ENCODE peak calls at places on chromosomes 3 and 15, in five cellular contexts. One of them, this sample, is unnamed.

GRCh38 chr3:183114779-183115178 is 15.5 kb upstream of the MCCC1 start:
- DNase-seq in activated CD4-positive, alpha-beta T cell treated with anti-CD3 and anti-CD28 coated beads for 48 hours: no peak
- DNase-seq in ACHN: no peak
- DNase-seq in EL: no peak
- DNase-seq in fibroblast of lung: no peak
- DNase-seq in this sample: no peak

GRCh38 chr3:43259626-43260025 is 26.7 kb upstream of the SNRK start:
- DNase-seq in EL: no peak
- DNase-seq in fibroblast of lung: no peak
- DNase-seq in activated CD4-positive, alpha-beta T cell treated with anti-CD3 and anti-CD28 coated beads for 48 hours: peak
- DNase-seq in ACHN: no peak
- DNase-seq in this sample: no peak

GRCh38 chr3:18124501-18124900 is 300.6 kb downstream of the SATB1 start:
- DNase-seq in activated CD4-positive, alpha-beta T cell treated with anti-CD3 and anti-CD28 coated beads for 48 hours: peak
- DNase-seq in ACHN: peak
- DNase-seq in EL: peak
- DNase-seq in fibroblast of lung: peak
- DNase-seq in this sample: no peak

GRCh38 chr3:195227871-195228270 is 43.1 kb downstream of the XXYLT1 start:
- DNase-seq in EL: no peak
- DNase-seq in activated CD4-positive, alpha-beta T cell treated with anti-CD3 and anti-CD28 coated beads for 48 hours: no peak
- DNase-seq in fibroblast of lung: no peak
- DNase-seq in ACHN: no peak
- DNase-seq in this sample: no peak

GRCh38 chr3:57948080-57948671 is 60.0 kb upstream of the FLNB start:
- DNase-seq in EL: no peak
- DNase-seq in activated CD4-positive, alpha-beta T cell treated with anti-CD3 and anti-CD28 coated beads for 48 hours: no peak
- DNase-seq in fibroblast of lung: no peak
- DNase-seq in ACHN: no peak
- DNase-seq in this sample: peak

GRCh38 chr15:90063733-90064247 is 38.5 kb downstream of the IDH2 start:
- DNase-seq in ACHN: no peak
- DNase-seq in fibroblast of lung: no peak
- DNase-seq in activated CD4-positive, alpha-beta T cell treated with anti-CD3 and anti-CD28 coated beads for 48 hours: no peak
- DNase-seq in EL: no peak
- DNase-seq in this sample: no peak

GRCh38 chr3:50325497-50326181 is 2.4 kb downstream of the TUSC2 start:
- DNase-seq in activated CD4-positive, alpha-beta T cell treated with anti-CD3 and anti-CD28 coated beads for 48 hours: no peak
- DNase-seq in fibroblast of lung: no peak
- DNase-seq in ACHN: no peak
- DNase-seq in EL: no peak
- DNase-seq in this sample: no peak

GRCh38 chr3:124034809-124035152 is 42.9 kb upstream of the ROPN1 start:
- DNase-seq in EL: no peak
- DNase-seq in ACHN: no peak
- DNase-seq in activated CD4-positive, alpha-beta T cell treated with anti-CD3 and anti-CD28 coated beads for 48 hours: no peak
- DNase-seq in fibroblast of lung: no peak
- DNase-seq in this sample: no peak

GRCh38 chr15:62462268-62462667 is 297.2 kb upstream of the C2CD4B start:
- DNase-seq in ACHN: no peak
- DNase-seq in EL: peak
- DNase-seq in activated CD4-positive, alpha-beta T cell treated with anti-CD3 and anti-CD28 coated beads for 48 hours: no peak
- DNase-seq in fibroblast of lung: no peak
- DNase-seq in this sample: no peak

GRCh38 chr3:32591960-32592462 is 21.4 kb upstream of the DYNC1LI1 start:
- DNase-seq in EL: no peak
- DNase-seq in ACHN: no peak
- DNase-seq in activated CD4-positive, alpha-beta T cell treated with anti-CD3 and anti-CD28 coated beads for 48 hours: no peak
- DNase-seq in fibroblast of lung: no peak
- DNase-seq in this sample: no peak

GRCh38 chr3:187639912-187640822 is 30.0 kb downstream of the SST start:
- DNase-seq in EL: no peak
- DNase-seq in activated CD4-positive, alpha-beta T cell treated with anti-CD3 and anti-CD28 coated beads for 48 hours: no peak
- DNase-seq in fibroblast of lung: no peak
- DNase-seq in ACHN: no peak
- DNase-seq in this sample: no peak

GRCh38 chr15:57573151-57573550 is 18.6 kb upstream of the MYZAP start:
- DNase-seq in activated CD4-positive, alpha-beta T cell treated with anti-CD3 and anti-CD28 coated beads for 48 hours: no peak
- DNase-seq in EL: no peak
- DNase-seq in fibroblast of lung: no peak
- DNase-seq in ACHN: no peak
- DNase-seq in this sample: no peak

GRCh38 chr15:51229907-51230328 is 108.5 kb downstream of the CYP19A1 start:
- DNase-seq in fibroblast of lung: peak
- DNase-seq in EL: peak
- DNase-seq in ACHN: peak
- DNase-seq in activated CD4-positive, alpha-beta T cell treated with anti-CD3 and anti-CD28 coated beads for 48 hours: no peak
- DNase-seq in this sample: peak

GRCh38 chr3:99765042-99765942 is 52.4 kb upstream of the CMSS1 start:
- DNase-seq in activated CD4-positive, alpha-beta T cell treated with anti-CD3 and anti-CD28 coated beads for 48 hours: no peak
- DNase-seq in EL: peak
- DNase-seq in fibroblast of lung: peak
- DNase-seq in ACHN: no peak
- DNase-seq in this sample: no peak

GRCh38 chr3:171874251-171874679 is 31.1 kb downstream of the TMEM212 start:
- DNase-seq in fibroblast of lung: peak
- DNase-seq in activated CD4-positive, alpha-beta T cell treated with anti-CD3 and anti-CD28 coated beads for 48 hours: no peak
- DNase-seq in ACHN: peak
- DNase-seq in EL: peak
- DNase-seq in this sample: no peak

GRCh38 chr3:192494176-192494575 is 233.2 kb downstream of the FGF12 start:
- DNase-seq in fibroblast of lung: no peak
- DNase-seq in EL: no peak
- DNase-seq in activated CD4-positive, alpha-beta T cell treated with anti-CD3 and anti-CD28 coated beads for 48 hours: no peak
- DNase-seq in ACHN: no peak
- DNase-seq in this sample: no peak

GRCh38 chr3:155079795-155080546 is at the start of gene MME:
- DNase-seq in activated CD4-positive, alpha-beta T cell treated with anti-CD3 and anti-CD28 coated beads for 48 hours: no peak
- DNase-seq in fibroblast of lung: peak
- DNase-seq in ACHN: peak
- DNase-seq in EL: peak
- DNase-seq in this sample: no peak

GRCh38 chr15:89419370-89419984 is 76.9 kb downstream of the RHCG start:
- DNase-seq in fibroblast of lung: peak
- DNase-seq in ACHN: peak
- DNase-seq in EL: peak
- DNase-seq in activated CD4-positive, alpha-beta T cell treated with anti-CD3 and anti-CD28 coated beads for 48 hours: peak
- DNase-seq in this sample: peak

GRCh38 chr3:153970735-153971347 is 150.3 kb upstream of the ARHGEF26 start:
- DNase-seq in activated CD4-positive, alpha-beta T cell treated with anti-CD3 and anti-CD28 coated beads for 48 hours: no peak
- DNase-seq in EL: no peak
- DNase-seq in ACHN: no peak
- DNase-seq in fibroblast of lung: peak
- DNase-seq in this sample: peak

GRCh38 chr3:62439176-62439813 is 65.9 kb upstream of the FEZF2 start:
- DNase-seq in fibroblast of lung: no peak
- DNase-seq in EL: no peak
- DNase-seq in ACHN: no peak
- DNase-seq in activated CD4-positive, alpha-beta T cell treated with anti-CD3 and anti-CD28 coated beads for 48 hours: no peak
- DNase-seq in this sample: no peak

GRCh38 chr3:127151992-127152391 is 40.9 kb upstream of the PRR23E start:
- DNase-seq in activated CD4-positive, alpha-beta T cell treated with anti-CD3 and anti-CD28 coated beads for 48 hours: no peak
- DNase-seq in fibroblast of lung: peak
- DNase-seq in ACHN: no peak
- DNase-seq in EL: peak
- DNase-seq in this sample: no peak

GRCh38 chr3:25429960-25430941 is 2.2 kb downstream of the RARB start:
- DNase-seq in ACHN: no peak
- DNase-seq in fibroblast of lung: peak
- DNase-seq in EL: no peak
- DNase-seq in activated CD4-positive, alpha-beta T cell treated with anti-CD3 and anti-CD28 coated beads for 48 hours: no peak
- DNase-seq in this sample: no peak

GRCh38 chr15:52789601-52790165 is 453 bp downstream of the ONECUT1 start:
- DNase-seq in activated CD4-positive, alpha-beta T cell treated with anti-CD3 and anti-CD28 coated beads for 48 hours: no peak
- DNase-seq in fibroblast of lung: peak
- DNase-seq in EL: peak
- DNase-seq in ACHN: peak
- DNase-seq in this sample: peak

GRCh38 chr3:69385723-69386483 is at the start of gene FRMD4B:
- DNase-seq in fibroblast of lung: peak
- DNase-seq in EL: peak
- DNase-seq in activated CD4-positive, alpha-beta T cell treated with anti-CD3 and anti-CD28 coated beads for 48 hours: peak
- DNase-seq in ACHN: peak
- DNase-seq in this sample: peak

GRCh38 chr3:132382267-132382666 is 35.0 kb upstream of the DNAJC13 start:
- DNase-seq in ACHN: no peak
- DNase-seq in EL: no peak
- DNase-seq in activated CD4-positive, alpha-beta T cell treated with anti-CD3 and anti-CD28 coated beads for 48 hours: no peak
- DNase-seq in fibroblast of lung: no peak
- DNase-seq in this sample: no peak

GRCh38 chr15:68553594-68553993 is 25.2 kb upstream of the CORO2B start:
- DNase-seq in ACHN: no peak
- DNase-seq in fibroblast of lung: no peak
- DNase-seq in activated CD4-positive, alpha-beta T cell treated with anti-CD3 and anti-CD28 coated beads for 48 hours: no peak
- DNase-seq in EL: no peak
- DNase-seq in this sample: no peak

GRCh38 chr3:196192036-196193001 is 18.9 kb downstream of the ZDHHC19 start:
- DNase-seq in fibroblast of lung: no peak
- DNase-seq in ACHN: no peak
- DNase-seq in activated CD4-positive, alpha-beta T cell treated with anti-CD3 and anti-CD28 coated beads for 48 hours: peak
- DNase-seq in EL: no peak
- DNase-seq in this sample: peak

GRCh38 chr3:89467886-89468479 is 360.6 kb downstream of the EPHA3 start:
- DNase-seq in ACHN: no peak
- DNase-seq in EL: no peak
- DNase-seq in fibroblast of lung: no peak
- DNase-seq in activated CD4-positive, alpha-beta T cell treated with anti-CD3 and anti-CD28 coated beads for 48 hours: no peak
- DNase-seq in this sample: no peak

GRCh38 chr15:55197362-55197705 is 593 bp upstream of the RSL24D1 start:
- DNase-seq in activated CD4-positive, alpha-beta T cell treated with anti-CD3 and anti-CD28 coated beads for 48 hours: no peak
- DNase-seq in EL: no peak
- DNase-seq in ACHN: no peak
- DNase-seq in fibroblast of lung: no peak
- DNase-seq in this sample: no peak

GRCh38 chr3:46537316-46537715 is 28.8 kb downstream of the LRRC2 start:
- DNase-seq in ACHN: no peak
- DNase-seq in fibroblast of lung: peak
- DNase-seq in EL: no peak
- DNase-seq in activated CD4-positive, alpha-beta T cell treated with anti-CD3 and anti-CD28 coated beads for 48 hours: no peak
- DNase-seq in this sample: no peak

GRCh38 chr3:10473581-10474438 is 31.6 kb downstream of the ATP2B2 start:
- DNase-seq in fibroblast of lung: no peak
- DNase-seq in activated CD4-positive, alpha-beta T cell treated with anti-CD3 and anti-CD28 coated beads for 48 hours: no peak
- DNase-seq in ACHN: no peak
- DNase-seq in EL: no peak
- DNase-seq in this sample: no peak

GRCh38 chr3:9026320-9027040 is 63.2 kb upstream of the RAD18 start:
- DNase-seq in EL: no peak
- DNase-seq in ACHN: no peak
- DNase-seq in activated CD4-positive, alpha-beta T cell treated with anti-CD3 and anti-CD28 coated beads for 48 hours: no peak
- DNase-seq in fibroblast of lung: no peak
- DNase-seq in this sample: no peak

GRCh38 chr3:120425196-120425595 is 25.6 kb downstream of the FSTL1 start:
- DNase-seq in fibroblast of lung: no peak
- DNase-seq in EL: no peak
- DNase-seq in activated CD4-positive, alpha-beta T cell treated with anti-CD3 and anti-CD28 coated beads for 48 hours: no peak
- DNase-seq in ACHN: no peak
- DNase-seq in this sample: no peak

GRCh38 chr3:106349191-106349881 is 480.5 kb upstream of the CBLB start:
- DNase-seq in ACHN: no peak
- DNase-seq in activated CD4-positive, alpha-beta T cell treated with anti-CD3 and anti-CD28 coated beads for 48 hours: no peak
- DNase-seq in EL: no peak
- DNase-seq in fibroblast of lung: peak
- DNase-seq in this sample: peak

GRCh38 chr3:11238057-11238456 is 34.1 kb upstream of the ATG7 start:
- DNase-seq in ACHN: peak
- DNase-seq in fibroblast of lung: peak
- DNase-seq in activated CD4-positive, alpha-beta T cell treated with anti-CD3 and anti-CD28 coated beads for 48 hours: peak
- DNase-seq in EL: peak
- DNase-seq in this sample: no peak

GRCh38 chr3:30353711-30354467 is 252.5 kb upstream of the TGFBR2 start:
- DNase-seq in EL: no peak
- DNase-seq in ACHN: no peak
- DNase-seq in activated CD4-positive, alpha-beta T cell treated with anti-CD3 and anti-CD28 coated beads for 48 hours: peak
- DNase-seq in fibroblast of lung: no peak
- DNase-seq in this sample: no peak

GRCh38 chr15:90482124-90483011 is 47.4 kb upstream of the CRTC3 start:
- DNase-seq in fibroblast of lung: peak
- DNase-seq in ACHN: peak
- DNase-seq in activated CD4-positive, alpha-beta T cell treated with anti-CD3 and anti-CD28 coated beads for 48 hours: peak
- DNase-seq in EL: peak
- DNase-seq in this sample: peak